ENCODE peak calls at places on chromosomes 2 and 18, in five cellular contexts. D is hypothalamus; H is stimulated activated CD4-positive, alpha-beta T cell treated with anti-CD3 and anti-CD28 coated beads, Interleukin-15, amount 100 ng/mL, for 48 hours; M is activated naive CD4-positive, alpha-beta T cell treated with anti-CD3 and anti-CD28 coated beads for 36 hours; N is cardiac muscle cell. J is an unnamed sample.

GRCh38 chr2:2868065-2868464 is 509.6 kb downstream of the EIPR1 start:
- DNase-seq in D (no peak), H (no peak), M (no peak), N (no peak), J (no peak)

GRCh38 chr2:24945907-24946306 is 25.8 kb downstream of the DNAJC27 start:
- DNase-seq in D (no peak), H (no peak), M (no peak), N (no peak), J (no peak)

GRCh38 chr18:46291149-46291548 is 187.0 kb downstream of the HAUS1 start:
- DNase-seq in D (no peak), H (no peak), M (peak), N (no peak), J (no peak)

GRCh38 chr18:46509530-46509929 is 147.5 kb downstream of the LOXHD1 start:
- DNase-seq in D (no peak), H (no peak), M (no peak), N (no peak), J (no peak)

GRCh38 chr18:28177828-28178635 is 1.1 kb upstream of the CDH2 start:
- DNase-seq in D (peak), H (no peak), M (no peak), N (peak), J (peak)

GRCh38 chr2:74571058-74571457 is 16.5 kb downstream of the DOK1 start:
- DNase-seq in D (no peak), H (no peak), M (peak), N (no peak), J (no peak)

GRCh38 chr2:42859006-42859552 is 66.7 kb upstream of the HAAO start:
- DNase-seq in D (no peak), H (peak), M (peak), N (peak), J (peak)

GRCh38 chr2:10772201-10772867 is 40.3 kb downstream of the PDIA6 start:
- DNase-seq in D (no peak), H (no peak), M (no peak), N (no peak), J (no peak)

GRCh38 chr2:240391111-240392051 is 44.1 kb upstream of the GPC1 start:
- DNase-seq in D (no peak), H (no peak), M (peak), N (no peak), J (no peak)